ENCODE peak calls at places on chromosomes 7 and 10, in six cellular contexts. One of them, this sample, is unnamed.

GRCh38 chr7:24480501-24480900 is 92.8 kb upstream of the PALS2 start:
- DNase-seq in T-helper 17 cell: no peak
- DNase-seq in lower lobe of right lung: no peak
- DNase-seq in posterior cingulate gyrus: no peak
- DNase-seq in A549: no peak
- DNase-seq in psoas muscle: no peak
- DNase-seq in this sample: no peak

GRCh38 chr7:29538322-29538874 is 25.2 kb upstream of the PRR15 start:
- DNase-seq in posterior cingulate gyrus: no peak
- DNase-seq in lower lobe of right lung: no peak
- DNase-seq in psoas muscle: no peak
- DNase-seq in A549: no peak
- DNase-seq in T-helper 17 cell: no peak
- DNase-seq in this sample: no peak

GRCh38 chr10:25522946-25523608 is 348.3 kb downstream of the GPR158 start:
- DNase-seq in T-helper 17 cell: no peak
- DNase-seq in posterior cingulate gyrus: no peak
- DNase-seq in psoas muscle: no peak
- DNase-seq in lower lobe of right lung: no peak
- DNase-seq in A549: peak; percentile 17
- DNase-seq in this sample: no peak

GRCh38 chr10:119543814-119544642 is 1.5 kb upstream of the RGS10 start:
- DNase-seq in psoas muscle: no peak
- DNase-seq in T-helper 17 cell: no peak
- DNase-seq in posterior cingulate gyrus: no peak
- DNase-seq in lower lobe of right lung: no peak
- DNase-seq in A549: no peak
- DNase-seq in this sample: no peak

GRCh38 chr10:124966008-124966407 is 24.1 kb downstream of the ZRANB1 start:
- DNase-seq in lower lobe of right lung: no peak
- DNase-seq in posterior cingulate gyrus: no peak
- DNase-seq in A549: no peak
- DNase-seq in psoas muscle: no peak
- DNase-seq in T-helper 17 cell: no peak
- DNase-seq in this sample: no peak

GRCh38 chr7:74657692-74658170 is at the start of gene GTF2I:
- DNase-seq in lower lobe of right lung: no peak
- DNase-seq in psoas muscle: no peak
- DNase-seq in T-helper 17 cell: no peak
- DNase-seq in posterior cingulate gyrus: no peak
- DNase-seq in A549: no peak
- DNase-seq in this sample: no peak

GRCh38 chr7:151812967-151813366 is 63.9 kb downstream of the PRKAG2 start:
- DNase-seq in psoas muscle: no peak
- DNase-seq in lower lobe of right lung: peak; percentile 19
- DNase-seq in A549: no peak
- DNase-seq in posterior cingulate gyrus: no peak
- DNase-seq in T-helper 17 cell: no peak
- DNase-seq in this sample: no peak

GRCh38 chr10:24891823-24892222 is 60.6 kb downstream of the PRTFDC1 start:
- DNase-seq in psoas muscle: no peak
- DNase-seq in T-helper 17 cell: no peak
- DNase-seq in lower lobe of right lung: no peak
- DNase-seq in A549: peak; percentile 46
- DNase-seq in posterior cingulate gyrus: no peak
- DNase-seq in this sample: no peak

GRCh38 chr10:79058899-79059771 is 9.6 kb upstream of the ZMIZ1 start:
- DNase-seq in T-helper 17 cell: no peak
- DNase-seq in psoas muscle: peak; percentile 32
- DNase-seq in posterior cingulate gyrus: no peak
- DNase-seq in A549: no peak
- DNase-seq in lower lobe of right lung: peak; percentile 51
- DNase-seq in this sample: no peak

GRCh38 chr7:127751062-127751722 is 99.2 kb downstream of the SND1 start:
- DNase-seq in lower lobe of right lung: no peak
- DNase-seq in posterior cingulate gyrus: no peak
- DNase-seq in psoas muscle: no peak
- DNase-seq in T-helper 17 cell: no peak
- DNase-seq in A549: no peak
- DNase-seq in this sample: no peak

GRCh38 chr10:119203006-119203405 is 4.4 kb upstream of the GRK5 start:
- DNase-seq in psoas muscle: no peak
- DNase-seq in posterior cingulate gyrus: no peak
- DNase-seq in lower lobe of right lung: no peak
- DNase-seq in A549: no peak
- DNase-seq in T-helper 17 cell: no peak
- DNase-seq in this sample: no peak

GRCh38 chr10:71044720-71045119 is 156.4 kb upstream of the PCBD1 start:
- DNase-seq in A549: no peak
- DNase-seq in psoas muscle: no peak
- DNase-seq in lower lobe of right lung: no peak
- DNase-seq in posterior cingulate gyrus: no peak
- DNase-seq in T-helper 17 cell: no peak
- DNase-seq in this sample: no peak

GRCh38 chr7:135980665-135981180 is 3.6 kb upstream of the MTPN start:
- DNase-seq in posterior cingulate gyrus: no peak
- DNase-seq in T-helper 17 cell: peak; percentile 17
- DNase-seq in psoas muscle: no peak
- DNase-seq in A549: no peak
- DNase-seq in lower lobe of right lung: peak; percentile 44
- DNase-seq in this sample: no peak